ENCODE peak calls at places on chromosomes 13 and 19, in nine cellular contexts. C, I, E, D, L, N, G, U and T are unnamed samples.

GRCh38 chr13:20412761-20413355 is 112.8 kb downstream of the CRYL1 start:
- DNase-seq in C (no peak), I (no peak), E (no peak), D (no peak), L (peak; percentile 53), N (no peak), G (no peak), U (peak; percentile 83), T (no peak)

GRCh38 chr19:1472227-1473055 is 6.6 kb downstream of the C19orf25 start:
- DNase-seq in C (no peak), I (no peak), E (no peak), D (no peak), L (no peak), N (no peak), G (peak; percentile 10), U (no peak), T (no peak)

GRCh38 chr13:76886292-76887061 is at the start of gene KCTD12:
- DNase-seq in C (peak; percentile 94), I (peak; percentile 75), E (peak; percentile 72), D (peak; percentile 63), L (peak; percentile 78), N (peak; percentile 70), G (peak; percentile 74), U (peak; percentile 82), T (peak; percentile 86)

GRCh38 chr13:110834572-110834971 is 80.3 kb downstream of the ANKRD10 start:
- DNase-seq in C (no peak), I (no peak), E (no peak), D (no peak), L (no peak), N (no peak), G (no peak), U (no peak), T (no peak)

GRCh38 chr19:45419396-45419795 is 4.3 kb downstream of the ERCC1 start:
- DNase-seq in C (no peak), I (no peak), E (no peak), D (no peak), L (peak; percentile 28), N (peak; percentile 56), G (no peak), U (no peak), T (no peak)

GRCh38 chr19:16001481-16002312 is 52.9 kb downstream of the OR10H4 start:
- DNase-seq in C (peak; percentile 82), I (no peak), E (no peak), D (no peak), L (peak; percentile 69), N (peak; percentile 64), G (no peak), U (no peak), T (no peak)

GRCh38 chr13:85693889-85694511 is 105.2 kb downstream of the SLITRK6 start:
- DNase-seq in C (peak; percentile 2), I (no peak), E (peak; percentile 64), D (no peak), L (no peak), N (no peak), G (no peak), U (peak; percentile 14), T (no peak)

GRCh38 chr13:77737583-77738200 is 40.2 kb downstream of the SLAIN1 start:
- DNase-seq in C (no peak), I (no peak), E (no peak), D (no peak), L (peak; percentile 7), N (no peak), G (no peak), U (no peak), T (no peak)

GRCh38 chr13:45749026-45749759 is 47.1 kb downstream of the CBY2 start:
- DNase-seq in C (no peak), I (no peak), E (no peak), D (no peak), L (no peak), N (no peak), G (no peak), U (no peak), T (no peak)

GRCh38 chr19:1265611-1266115 is 3.5 kb upstream of the CIRBP start:
- DNase-seq in C (peak; percentile 64), I (no peak), E (peak; percentile 67), D (no peak), L (peak; percentile 79), N (no peak), G (no peak), U (no peak), T (no peak)

GRCh38 chr19:35462476-35462953 is 14.5 kb downstream of the FFAR2 start:
- DNase-seq in C (no peak), I (no peak), E (no peak), D (no peak), L (peak; percentile 64), N (peak; percentile 87), G (no peak), U (no peak), T (no peak)

GRCh38 chr19:10290439-10290875 is 705 bp downstream of the ICAM5 start:
- DNase-seq in C (no peak), I (no peak), E (no peak), D (no peak), L (peak; percentile 31), N (no peak), G (peak; percentile 59), U (peak; percentile 78), T (peak; percentile 36)

GRCh38 chr13:34675626-34676025 is 266.4 kb upstream of the NBEA start:
- DNase-seq in C (peak; percentile 5), I (no peak), E (no peak), D (no peak), L (no peak), N (no peak), G (no peak), U (no peak), T (no peak)

GRCh38 chr13:26664942-26665341 is 95.6 kb downstream of the GPR12 start:
- DNase-seq in C (no peak), I (no peak), E (no peak), D (no peak), L (no peak), N (no peak), G (no peak), U (no peak), T (no peak)

GRCh38 chr13:26660185-26660584 is 100.4 kb downstream of the GPR12 start:
- DNase-seq in C (no peak), I (no peak), E (no peak), D (no peak), L (no peak), N (no peak), G (no peak), U (no peak), T (no peak)

GRCh38 chr13:26660761-26661160 is 99.8 kb downstream of the GPR12 start:
- DNase-seq in C (no peak), I (no peak), E (no peak), D (no peak), L (no peak), N (no peak), G (no peak), U (no peak), T (no peak)

GRCh38 chr13:26664286-26664685 is 96.3 kb downstream of the GPR12 start:
- DNase-seq in C (no peak), I (no peak), E (no peak), D (no peak), L (no peak), N (no peak), G (no peak), U (no peak), T (no peak)

GRCh38 chr13:26663801-26664200 is 96.8 kb downstream of the GPR12 start:
- DNase-seq in C (no peak), I (no peak), E (no peak), D (no peak), L (no peak), N (no peak), G (no peak), U (no peak), T (no peak)
- TF ChIP-seq CTCF in C (no peak), I (no peak), E (no peak), D (no peak), L (no peak), N (no peak), G (no peak), U (no peak), T (no peak)

GRCh38 chr13:98143157-98143553 is 261 bp downstream of the FARP1 start:
- DNase-seq in C (no peak), I (peak; percentile 34), E (no peak), D (no peak), L (no peak), N (no peak), G (no peak), U (no peak), T (peak; percentile 76)
- TF ChIP-seq CTCF in C (no peak), I (no peak), E (peak; percentile 10), D (no peak), L (no peak), N (no peak), G (no peak), U (no peak), T (no peak)

GRCh38 chr19:29851769-29852521 is 40.2 kb downstream of the CCNE1 start:
- DNase-seq in C (no peak), I (no peak), E (no peak), D (no peak), L (peak; percentile 75), N (peak; percentile 77), G (no peak), U (no peak), T (no peak)
- TF ChIP-seq CTCF in C (no peak), I (no peak), E (no peak), D (no peak), L (no peak), N (no peak), G (no peak), U (no peak), T (no peak)

DNA sequence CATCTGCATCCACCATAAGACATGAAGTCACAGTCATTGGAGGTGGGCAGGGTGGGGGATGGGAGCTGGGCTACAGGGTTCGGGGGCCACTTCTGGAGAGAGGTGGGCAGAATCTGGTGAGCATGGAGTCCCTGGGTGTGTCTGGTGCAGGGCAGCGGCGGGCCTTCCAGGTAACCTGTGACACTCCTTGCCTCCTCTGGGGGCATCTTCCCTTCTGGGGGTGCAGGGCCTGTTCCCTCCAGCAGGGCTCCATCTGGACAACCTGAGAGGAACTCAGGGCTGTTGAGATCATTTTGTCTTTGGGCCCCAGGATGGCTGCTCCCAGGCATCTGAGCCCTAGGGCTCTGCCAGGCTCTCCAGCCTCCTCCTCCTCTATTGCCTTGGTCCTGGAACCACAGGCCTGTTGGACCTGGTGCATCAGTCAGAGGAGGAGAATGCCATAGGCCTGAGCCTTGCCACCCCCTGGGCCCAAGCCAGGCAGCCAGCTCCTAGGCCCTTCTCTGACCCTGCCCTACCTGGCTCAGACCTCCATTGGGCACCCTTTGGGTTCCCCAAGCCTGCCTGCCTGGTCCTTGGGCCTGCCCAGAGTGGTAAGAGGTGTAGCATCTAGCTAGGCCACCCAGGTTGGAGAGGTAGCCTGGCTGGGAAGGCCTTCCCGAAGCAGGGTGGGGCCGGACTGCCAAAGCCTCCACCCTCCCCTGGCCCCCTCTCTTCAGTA is 13.4 kb downstream of the LYL1 start:
- DNase-seq in C (no peak), I (no peak), E (peak; percentile 28), D (no peak), L (peak; percentile 51), N (no peak), G (peak; percentile 76), U (peak; percentile 89), T (no peak)
- TF ChIP-seq CTCF in C (peak; percentile 20), I (no peak), E (no peak), D (peak; percentile 59), L (peak; percentile 56), N (peak; percentile 81), G (peak; percentile 49), U (peak; percentile 44), T (peak; percentile 35)

GRCh38 chr13:27997904-27998522 is 9.5 kb upstream of the URAD start:
- DNase-seq in C (peak; percentile 52), I (no peak), E (peak; percentile 59), D (no peak), L (peak; percentile 60), N (peak; percentile 7), G (peak; percentile 76), U (peak; percentile 87), T (peak; percentile 60)
- TF ChIP-seq CTCF in C (peak; percentile 54), I (no peak), E (peak; percentile 50), D (peak; percentile 61), L (peak; percentile 46), N (peak; percentile 67), G (peak; percentile 22), U (peak; percentile 82), T (peak; percentile 69)